ENCODE peak calls at places on chromosomes 13 and 19, in four cellular contexts. One of them, this sample, is unnamed. For H3K4me1 and H3K36me3, the result is how much of the 10 kb centered on the place peaks cover.

GRCh38 chr19:49793561-49793840 is 19.6 kb downstream of the FUZ start:
- DNase-seq in heart right ventricle: no peak
- DNase-seq in ovary: no peak
- DNase-seq in CD8-positive, alpha-beta T cell: no peak
- DNase-seq in this sample: no peak

GRCh38 chr13:45781553-45782326 is 69.8 kb downstream of the SIAH3 start:
- DNase-seq in heart right ventricle: peak
- DNase-seq in ovary: peak
- DNase-seq in CD8-positive, alpha-beta T cell: no peak
- DNase-seq in this sample: no peak

GRCh38 chr13:51771418-51772104 is 32.4 kb downstream of the DHRS12 start:
- DNase-seq in heart right ventricle: no peak
- DNase-seq in ovary: no peak
- DNase-seq in CD8-positive, alpha-beta T cell: no peak
- DNase-seq in this sample: no peak

GRCh38 chr19:40232479-40232878 is 6.0 kb upstream of the CCNP start:
- DNase-seq in heart right ventricle: no peak
- DNase-seq in ovary: no peak
- DNase-seq in CD8-positive, alpha-beta T cell: no peak
- DNase-seq in this sample: no peak

GRCh38 chr19:29003641-29004409 is 209.1 kb downstream of the UQCRFS1 start:
- DNase-seq in heart right ventricle: no peak
- DNase-seq in ovary: no peak
- DNase-seq in CD8-positive, alpha-beta T cell: no peak
- DNase-seq in this sample: no peak

GRCh38 chr13:110713642-110713952 is at the start of gene ING1:
- DNase-seq in heart right ventricle: no peak
- DNase-seq in ovary: no peak
- DNase-seq in CD8-positive, alpha-beta T cell: no peak
- DNase-seq in this sample: no peak

GRCh38 chr19:42148270-42148669 is 16.0 kb upstream of the POU2F2 start:
- DNase-seq in heart right ventricle: no peak
- DNase-seq in ovary: no peak
- DNase-seq in CD8-positive, alpha-beta T cell: no peak
- DNase-seq in this sample: no peak

GRCh38 chr13:113413898-113414282 is 39.4 kb downstream of the ADPRHL1 start:
- DNase-seq in heart right ventricle: no peak
- DNase-seq in ovary: no peak
- DNase-seq in CD8-positive, alpha-beta T cell: no peak
- DNase-seq in this sample: no peak

GRCh38 chr19:17755977-17756670 is 4.8 kb downstream of the FCHO1 start:
- DNase-seq in heart right ventricle: peak
- DNase-seq in ovary: no peak
- DNase-seq in CD8-positive, alpha-beta T cell: peak
- DNase-seq in this sample: no peak

GRCh38 chr19:16001481-16002312 is 52.9 kb downstream of the OR10H4 start:
- DNase-seq in heart right ventricle: no peak
- DNase-seq in ovary: no peak
- DNase-seq in CD8-positive, alpha-beta T cell: no peak
- DNase-seq in this sample: no peak

GRCh38 chr13:110921695-110922094 is 6.8 kb upstream of the ANKRD10 start:
- DNase-seq in heart right ventricle: no peak
- DNase-seq in ovary: no peak
- DNase-seq in CD8-positive, alpha-beta T cell: no peak
- DNase-seq in this sample: no peak

GRCh38 chr19:41521860-41522555 is 54.0 kb upstream of the CEACAM21 start:
- DNase-seq in heart right ventricle: peak
- DNase-seq in ovary: no peak
- DNase-seq in CD8-positive, alpha-beta T cell: peak
- DNase-seq in this sample: no peak

GRCh38 chr19:13398182-13398581 is 108.1 kb downstream of the CACNA1A start:
- DNase-seq in heart right ventricle: no peak
- DNase-seq in ovary: no peak
- DNase-seq in CD8-positive, alpha-beta T cell: no peak
- DNase-seq in this sample: no peak
- H3K4me1 ChIP-seq in heart right ventricle: under half
- H3K4me1 ChIP-seq in ovary: under half
- H3K4me1 ChIP-seq in CD8-positive, alpha-beta T cell: under half
- H3K4me1 ChIP-seq in this sample: under half

GRCh38 chr13:33112745-33113144 is 96.5 kb downstream of the KL start:
- DNase-seq in heart right ventricle: no peak
- DNase-seq in ovary: peak
- DNase-seq in CD8-positive, alpha-beta T cell: no peak
- DNase-seq in this sample: no peak
- H3K36me3 ChIP-seq in heart right ventricle: under half
- H3K36me3 ChIP-seq in ovary: under half
- H3K36me3 ChIP-seq in CD8-positive, alpha-beta T cell: under half
- H3K36me3 ChIP-seq in this sample: under half

GRCh38 chr13:40273173-40274000 is 393.1 kb downstream of the FOXO1 start:
- DNase-seq in heart right ventricle: no peak
- DNase-seq in ovary: no peak
- DNase-seq in CD8-positive, alpha-beta T cell: no peak
- DNase-seq in this sample: no peak
- H3K4me1 ChIP-seq in heart right ventricle: under half
- H3K4me1 ChIP-seq in ovary: under half
- H3K4me1 ChIP-seq in CD8-positive, alpha-beta T cell: under half
- H3K4me1 ChIP-seq in this sample: under half

GRCh38 chr19:2195914-2196313 is 32.2 kb downstream of the DOT1L start:
- DNase-seq in heart right ventricle: no peak
- DNase-seq in ovary: no peak
- DNase-seq in CD8-positive, alpha-beta T cell: no peak
- DNase-seq in this sample: no peak
- H3K36me3 ChIP-seq in heart right ventricle: under half
- H3K36me3 ChIP-seq in ovary: under half
- H3K36me3 ChIP-seq in CD8-positive, alpha-beta T cell: under half
- H3K36me3 ChIP-seq in this sample: half or more